ENCODE peak calls at places on chromosomes 2 and 18, in nine cellular contexts. P is DMS153; W is cardiac fibroblast; A is RKO; Y is ELR; V is pons; M is memory B cell; J is stimulated activated CD4-positive, alpha-beta T cell treated with anti-CD3 and anti-CD28 coated beads, TNF-alpha, amount 100 ng/mL, for 1 hour; F is left lobe of liver. T is an unnamed sample.
A peak's percentile ranks its signal among the peaks of the same experiment; 100 is the strongest.

GRCh38 chr2:203533696-203534471 is 1.2 kb downstream of the RAPH1 start:
- DNase-seq in M (no peak), W (peak; percentile 56), V (peak; percentile 44), A (peak; percentile 53), P (no peak), J (no peak), Y (peak; percentile 63), F (no peak), T (peak; percentile 14)

GRCh38 chr2:171792922-171793580 is 101.0 kb downstream of the SLC25A12 start:
- DNase-seq in P (no peak), V (no peak), Y (no peak), W (no peak), J (no peak), A (no peak), M (no peak), F (no peak), T (no peak)

GRCh38 chr2:154557906-154558305 is 140.6 kb upstream of the KCNJ3 start:
- DNase-seq in V (no peak), F (no peak), J (no peak), W (no peak), M (no peak), A (no peak), Y (no peak), P (no peak), T (no peak)

GRCh38 chr18:56803076-56803475 is 151.9 kb downstream of the WDR7 start:
- DNase-seq in P (no peak), F (no peak), A (no peak), Y (no peak), M (no peak), V (no peak), W (no peak), J (no peak), T (no peak)

GRCh38 chr2:69026026-69026425 is 13.0 kb downstream of the ANTXR1 start:
- DNase-seq in M (no peak), W (peak; percentile 76), P (no peak), F (no peak), A (peak; percentile 32), J (no peak), V (peak; percentile 72), Y (peak; percentile 56), T (peak; percentile 43)

GRCh38 chr2:64262068-64262467 is 117.8 kb upstream of the PELI1 start:
- DNase-seq in F (peak; percentile 62), Y (peak; percentile 46), J (no peak), A (peak; percentile 43), W (peak; percentile 75), P (no peak), M (no peak), V (no peak), T (no peak)

GRCh38 chr18:75551071-75551470 is 123.6 kb upstream of the SMIM21 start:
- DNase-seq in W (no peak), P (no peak), M (no peak), F (no peak), Y (no peak), J (no peak), A (no peak), V (peak; percentile 9), T (peak; percentile 64)

GRCh38 chr2:111029135-111029927 is 91.4 kb upstream of the BCL2L11 start:
- DNase-seq in Y (no peak), V (no peak), M (no peak), A (no peak), F (no peak), W (no peak), J (no peak), P (no peak), T (no peak)

GRCh38 chr2:28439127-28439526 is 46.5 kb downstream of the FOSL2 start:
- DNase-seq in V (no peak), M (no peak), A (no peak), J (no peak), Y (no peak), P (no peak), W (no peak), F (no peak), T (no peak)

GRCh38 chr2:131125195-131125757 is 20.1 kb downstream of the PLEKHB2 start:
- DNase-seq in V (no peak), F (no peak), J (no peak), P (no peak), A (no peak), W (no peak), M (no peak), Y (no peak), T (peak; percentile 65)

GRCh38 chr2:231315896-231316295 is 79.6 kb upstream of the B3GNT7 start:
- DNase-seq in F (no peak), Y (no peak), A (no peak), W (no peak), M (no peak), J (no peak), P (no peak), V (no peak), T (no peak)

GRCh38 chr18:76398295-76398694 is 96.7 kb downstream of the ZNF516 start:
- DNase-seq in A (no peak), M (no peak), F (peak; percentile 6), Y (no peak), V (no peak), J (no peak), P (no peak), W (no peak), T (no peak)

GRCh38 chr2:30030361-30030760 is 109.0 kb upstream of the ALK start:
- DNase-seq in P (no peak), V (peak; percentile 14), F (no peak), W (no peak), A (no peak), J (no peak), Y (no peak), M (no peak), T (peak; percentile 17)

GRCh38 chr18:48843162-48843561 is 107.6 kb downstream of the SMAD7 start:
- DNase-seq in W (no peak), Y (no peak), M (no peak), A (no peak), J (no peak), P (no peak), V (no peak), F (no peak), T (no peak)

GRCh38 chr2:86298411-86299390 is 38.7 kb downstream of the REEP1 start:
- DNase-seq in W (peak; percentile 38), V (peak; percentile 82), M (no peak), J (no peak), F (no peak), A (peak; percentile 24), P (no peak), Y (peak; percentile 57), T (peak; percentile 69)

GRCh38 chr18:31278609-31279071 is 39.3 kb upstream of the DSG1 start:
- DNase-seq in W (no peak), V (no peak), M (no peak), F (no peak), P (no peak), A (no peak), Y (no peak), J (no peak), T (no peak)

GRCh38 chr2:169287666-169288065 is 74.7 kb downstream of the LRP2 start:
- DNase-seq in A (no peak), W (no peak), V (no peak), J (no peak), M (no peak), F (no peak), Y (no peak), P (no peak), T (no peak)

GRCh38 chr2:199818754-199819153 is 32.2 kb downstream of the FTCDNL1 start:
- DNase-seq in F (no peak), P (no peak), M (no peak), J (no peak), V (no peak), Y (no peak), A (no peak), W (no peak), T (no peak)

GRCh38 chr2:1739961-1740713 is 4.2 kb downstream of the PXDN start:
- DNase-seq in V (no peak), F (peak; percentile 35), M (no peak), Y (peak; percentile 51), P (no peak), J (no peak), W (peak; percentile 49), A (no peak), T (no peak)

GRCh38 chr2:105773568-105773967 is 28.9 kb downstream of the NCK2 start:
- DNase-seq in V (no peak), M (no peak), P (no peak), A (no peak), J (no peak), Y (no peak), W (no peak), F (no peak), T (no peak)

GRCh38 chr2:239743206-239743605 is 281.9 kb downstream of the NDUFA10 start:
- DNase-seq in A (no peak), F (no peak), Y (no peak), M (no peak), V (no peak), P (no peak), W (no peak), J (no peak), T (no peak)

GRCh38 chr18:23355206-23355605 is 97.9 kb upstream of the RIOK3 start:
- DNase-seq in Y (no peak), V (peak; percentile 19), A (no peak), M (no peak), J (no peak), W (no peak), P (no peak), F (no peak), T (peak; percentile 63)

GRCh38 chr2:9807056-9807455 is 36.2 kb upstream of the TAF1B start:
- DNase-seq in W (no peak), V (no peak), M (no peak), Y (no peak), F (peak; percentile 33), J (no peak), A (no peak), P (no peak), T (no peak)

GRCh38 chr2:134021830-134022524 is 231.9 kb upstream of the MGAT5 start:
- DNase-seq in P (no peak), W (no peak), A (no peak), F (no peak), V (no peak), J (no peak), Y (no peak), M (no peak), T (no peak)

T was measured in Ammon's horn.